ENCODE peak calls at places on chromosomes 3 and 15, in four cellular contexts. A is skeletal muscle cell, X is mucosa of descending colon, M is IMR-90. Z is an unnamed sample.

GRCh38 chr3:105518806-105519418 is 152.2 kb downstream of the ALCAM start:
- DNase-seq in A (no peak), X (no peak), M (peak), Z (no peak)

GRCh38 chr15:90829942-90830440 is 38.4 kb upstream of the FURIN start:
- DNase-seq in A (no peak), X (no peak), M (no peak), Z (peak)

GRCh38 chr3:52055537-52056351 is 627 bp downstream of the DUSP7 start:
- DNase-seq in A (no peak), X (peak), M (peak), Z (peak)

GRCh38 chr15:22974745-22975144 is 5.4 kb downstream of the CYFIP1 start:
- DNase-seq in A (no peak), X (no peak), M (no peak), Z (no peak)

GRCh38 chr15:58551084-58551763 is 119.4 kb downstream of the LIPC start:
- DNase-seq in A (no peak), X (no peak), M (no peak), Z (no peak)

GRCh38 chr15:70741677-70742293 is 21.6 kb downstream of the UACA start:
- DNase-seq in A (no peak), X (no peak), M (peak), Z (no peak)

GRCh38 chr3:124557-125179 is 71.9 kb upstream of the CHL1 start:
- DNase-seq in A (no peak), X (no peak), M (no peak), Z (no peak)

GRCh38 chr15:96347181-96348111 is 16.9 kb downstream of the NR2F2 start:
- DNase-seq in A (no peak), X (peak), M (no peak), Z (no peak)

GRCh38 chr3:151345854-151346253 is 16.5 kb upstream of the P2RY13 start:
- DNase-seq in A (peak), X (no peak), M (peak), Z (no peak)

GRCh38 chr15:57158589-57158988 is 217.7 kb upstream of the CGNL1 start:
- DNase-seq in A (no peak), X (no peak), M (peak), Z (no peak)

GRCh38 chr3:127701281-127701792 is 28.6 kb downstream of the ABTB1 start:
- DNase-seq in A (no peak), X (no peak), M (no peak), Z (no peak)

GRCh38 chr3:184727357-184728060 is 15.6 kb upstream of the MAGEF1 start:
- DNase-seq in A (no peak), X (no peak), M (peak), Z (peak)

GRCh38 chr15:27955087-27955486 is 144.0 kb downstream of the OCA2 start:
- DNase-seq in A (no peak), X (no peak), M (no peak), Z (no peak)

GRCh38 chr3:57126244-57126643 is 38.9 kb downstream of the IL17RD start:
- DNase-seq in A (no peak), X (no peak), M (no peak), Z (no peak)

GRCh38 chr3:115275897-115276296 is 128.8 kb upstream of the ZBTB20 start:
- DNase-seq in A (peak), X (no peak), M (peak), Z (no peak)

GRCh38 chr3:126406389-126407296 is 11.9 kb downstream of the CFAP100 start:
- DNase-seq in A (no peak), X (no peak), M (no peak), Z (no peak)

GRCh38 chr3:33313331-33313730 is 36.1 kb downstream of the FBXL2 start:
- DNase-seq in A (no peak), X (no peak), M (peak), Z (no peak)

GRCh38 chr15:25772500-25772899 is 90.6 kb downstream of the ATP10A start:
- DNase-seq in A (no peak), X (no peak), M (no peak), Z (no peak)

GRCh38 chr3:186472466-186473008 is 71.6 kb downstream of the CRYGS start:
- DNase-seq in A (no peak), X (no peak), M (peak), Z (no peak)
- H3K4me3 ChIP-seq in A (no peak), X (no peak), M (no peak), Z (no peak)

GRCh38 chr3:46138571-46138970 is 69.5 kb downstream of the CCR1 start:
- DNase-seq in A (no peak), X (no peak), M (no peak), Z (no peak)
- H3K4me3 ChIP-seq in A (no peak), X (no peak), M (no peak), Z (no peak)

GRCh38 chr3:12972043-12972442 is 101.2 kb downstream of the IQSEC1 start:
- DNase-seq in A (no peak), X (no peak), M (no peak), Z (no peak)
- H3K4me3 ChIP-seq in A (no peak), X (no peak), M (no peak), Z (no peak)

DNA sequence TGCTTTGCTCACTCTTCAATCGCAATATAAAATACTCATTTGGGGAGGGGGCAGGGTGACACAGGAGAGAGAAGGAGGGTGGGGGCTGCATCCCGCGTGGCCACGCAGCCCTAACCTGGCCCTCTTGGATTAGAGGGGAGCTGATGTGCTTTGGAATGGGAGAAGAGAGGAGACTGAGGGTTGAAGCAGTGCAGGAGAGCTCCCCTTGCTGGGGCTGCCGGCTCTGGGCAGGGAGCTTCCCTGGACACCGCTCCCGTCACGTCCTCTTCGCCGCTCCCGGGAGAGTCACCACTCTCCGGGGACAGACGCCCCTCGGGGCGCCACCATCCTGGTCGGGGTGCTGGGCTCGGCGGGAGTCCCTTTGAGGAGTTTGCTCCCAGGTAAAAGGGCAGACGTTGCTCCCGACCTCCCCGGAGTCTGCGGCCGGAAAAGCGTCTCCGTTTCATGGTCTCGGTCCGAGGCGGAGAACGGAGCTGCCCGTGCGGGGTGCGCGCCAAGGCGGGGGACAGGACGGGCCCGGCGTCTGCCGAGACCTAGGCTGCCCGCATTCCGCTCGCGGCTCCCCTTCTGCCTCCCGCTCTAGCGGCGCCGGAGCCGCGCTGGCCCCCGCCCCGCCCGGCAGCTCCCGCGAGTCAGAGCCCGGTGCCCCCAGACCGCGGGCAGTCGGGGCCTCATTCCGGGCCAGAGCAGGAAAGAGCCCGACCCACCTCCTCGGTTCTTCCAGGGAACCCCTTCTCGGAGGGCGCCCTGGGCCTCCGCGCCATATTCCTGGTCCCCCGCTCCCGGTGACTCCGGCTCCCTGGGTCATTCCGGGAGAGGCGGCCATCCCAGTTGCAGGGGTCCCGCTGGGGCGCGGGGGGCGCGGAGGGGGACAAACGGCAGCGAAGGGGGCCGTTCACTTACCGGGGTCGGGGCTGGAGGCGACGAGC is 603 bp downstream of the SLC7A14 start:
- DNase-seq in A (no peak), X (peak), M (peak), Z (no peak)
- H3K4me3 ChIP-seq in A (peak), X (no peak), M (peak), Z (no peak)

GRCh38 chr3:118775021-118775420 is 259.6 kb downstream of the IGSF11 start:
- DNase-seq in A (no peak), X (no peak), M (no peak), Z (no peak)
- H3K4me3 ChIP-seq in A (no peak), X (no peak), M (no peak), Z (no peak)

DNA sequence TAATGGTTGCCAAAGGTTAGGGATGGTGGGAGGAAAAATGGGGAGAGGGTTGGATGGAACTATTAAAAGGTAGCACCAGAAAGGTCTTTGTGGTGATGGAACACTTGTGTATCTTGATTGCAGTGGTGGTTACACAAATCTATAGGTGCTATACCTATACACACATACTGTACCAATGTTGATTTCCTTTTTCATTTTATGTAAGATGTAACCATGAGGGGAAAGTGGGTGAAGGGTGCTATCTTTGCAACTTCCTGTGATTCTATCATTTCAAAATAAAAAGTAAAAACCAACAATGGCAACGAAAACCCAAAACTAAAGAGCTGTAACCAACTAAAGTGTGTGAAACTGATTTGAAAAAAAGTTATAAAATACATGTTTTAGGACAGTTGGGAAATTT is 761 bp upstream of the ZNF35 start:
- DNase-seq in A (no peak), X (no peak), M (no peak), Z (no peak)
- H3K4me3 ChIP-seq in A (peak), X (no peak), M (no peak), Z (no peak)

GRCh38 chr15:40347559-40348470 is 3.0 kb upstream of the PHGR1 start:
- DNase-seq in A (no peak), X (peak), M (no peak), Z (no peak)

GRCh38 chr15:40345867-40346578 is 4.8 kb upstream of the PHGR1 start:
- DNase-seq in A (no peak), X (peak), M (no peak), Z (no peak)

GRCh38 chr15:40348471-40348864 is 2.4 kb upstream of the PHGR1 start:
- DNase-seq in A (no peak), X (no peak), M (no peak), Z (no peak)

GRCh38 chr15:40345225-40345866 is 4.6 kb upstream of the CCDC9B start:
- DNase-seq in A (no peak), X (peak), M (no peak), Z (no peak)

GRCh38 chr15:40346579-40347558 is 4.0 kb upstream of the PHGR1 start:
- DNase-seq in A (no peak), X (peak), M (no peak), Z (no peak)
- H3K4me3 ChIP-seq in A (no peak), X (no peak), M (no peak), Z (no peak)

Z was measured in upper lobe of left lung.